ENCODE peak calls at places on chromosomes 2 and 18, in five cellular contexts. Q is lung, Z is Peyer's patch, I is A172, M is NCI-H1048. F is an unnamed sample.

GRCh38 chr2:58042486-58042970 is 4.1 kb upstream of the VRK2 start:
- DNase-seq in Z (no peak), I (peak; percentile 76), Q (no peak), M (no peak), F (no peak)

GRCh38 chr2:181364492-181365175 is 92.6 kb upstream of the ITGA4 start:
- DNase-seq in Q (no peak), M (no peak), Z (no peak), I (no peak), F (no peak)

GRCh38 chr2:199710551-199710950 is 140.4 kb downstream of the FTCDNL1 start:
- DNase-seq in Z (no peak), Q (no peak), M (no peak), I (no peak), F (no peak)

GRCh38 chr18:23053756-23054457 is 81.4 kb upstream of the CABLES1 start:
- DNase-seq in Z (no peak), Q (no peak), I (peak; percentile 44), M (no peak), F (no peak)

GRCh38 chr2:65386340-65386739 is 46.1 kb downstream of the SPRED2 start:
- DNase-seq in Z (no peak), I (no peak), M (no peak), Q (no peak), F (no peak)

GRCh38 chr2:189685540-189686229 is 11.2 kb downstream of the ANKAR start:
- DNase-seq in Z (no peak), M (no peak), I (peak; percentile 39), Q (no peak), F (no peak)

GRCh38 chr2:12705742-12706141 is 11.0 kb upstream of the TRIB2 start:
- DNase-seq in I (no peak), Q (no peak), Z (no peak), M (no peak), F (no peak)

GRCh38 chr2:167134381-167135072 is 246.2 kb downstream of the XIRP2 start:
- DNase-seq in Q (no peak), M (no peak), I (peak; percentile 92), Z (no peak), F (no peak)

GRCh38 chr2:164224007-164224406 is 397.3 kb downstream of the GRB14 start:
- DNase-seq in Q (no peak), Z (no peak), M (no peak), I (no peak), F (no peak)